ENCODE peak calls at places on chromosomes 7 and 10, in ten cellular contexts. M is psoas muscle, Z is left ventricle myocardium inferior, H is endodermal cell, C is body of pancreas, N is HepG2, L is right atrium auricular region, Y is brain microvascular endothelial cell, K is coronary artery, P is hepatocyte. R is an unnamed sample.

GRCh38 chr10:11611248-11612003 is at the start of gene USP6NL:
- DNase-seq in Y (peak), C (peak), P (peak), H (peak), K (peak), Z (peak), N (peak), M (peak), L (peak), R (peak)

GRCh38 chr10:47374611-47375536 is 9.2 kb downstream of the ZNF488 start:
- DNase-seq in Y (peak), L (peak), N (no peak), M (peak), H (peak), K (peak), C (no peak), P (no peak), Z (no peak), R (no peak)

GRCh38 chr7:155349601-155350331 is 52.1 kb downstream of the INSIG1 start:
- DNase-seq in C (no peak), Z (no peak), Y (no peak), M (peak), L (no peak), P (no peak), H (peak), N (no peak), K (no peak), R (no peak)

GRCh38 chr10:104274762-104275721 is 6.1 kb downstream of the GSTO2 start:
- DNase-seq in P (peak), K (no peak), N (no peak), Y (no peak), C (peak), L (no peak), H (peak), M (peak), Z (no peak), R (peak)

GRCh38 chr7:52271663-52272062 is 763.8 kb upstream of the POM121L12 start:
- DNase-seq in L (no peak), Y (no peak), Z (no peak), N (no peak), C (no peak), M (no peak), P (no peak), H (no peak), K (no peak), R (no peak)

GRCh38 chr10:78909268-78909667 is 159.5 kb upstream of the ZMIZ1 start:
- DNase-seq in Z (no peak), N (no peak), H (no peak), Y (no peak), K (no peak), M (no peak), C (no peak), P (no peak), L (no peak), R (no peak)

GRCh38 chr10:89228962-89229361 is 21.8 kb upstream of the CH25H start:
- DNase-seq in P (no peak), N (no peak), K (no peak), C (no peak), H (no peak), Z (no peak), L (no peak), Y (no peak), M (no peak), R (no peak)

GRCh38 chr10:78960316-78960800 is 108.4 kb upstream of the ZMIZ1 start:
- DNase-seq in H (no peak), K (no peak), Z (peak), Y (peak), M (peak), N (no peak), P (peak), C (peak), L (peak), R (peak)

GRCh38 chr10:80454526-80455460 is 683 bp downstream of the TSPAN14 start:
- DNase-seq in N (no peak), Y (no peak), Z (peak), K (no peak), H (peak), C (peak), P (peak), L (peak), M (peak), R (peak)

GRCh38 chr7:21146642-21147423 is 281.1 kb upstream of the SP4 start:
- DNase-seq in K (no peak), N (no peak), L (no peak), P (no peak), Z (no peak), C (no peak), H (peak), Y (no peak), M (no peak), R (no peak)

GRCh38 chr10:107687702-107688101 is 523.2 kb upstream of the SORCS1 start:
- DNase-seq in M (no peak), C (peak), H (no peak), Y (no peak), K (no peak), P (no peak), Z (no peak), L (no peak), N (no peak), R (no peak)

GRCh38 chr7:142120474-142121000 is 9.0 kb downstream of the MGAM2 start:
- DNase-seq in Y (no peak), P (peak), H (no peak), L (no peak), K (no peak), C (no peak), Z (no peak), M (no peak), N (no peak), R (no peak)

GRCh38 chr10:112812571-112812970 is 137.5 kb upstream of the TCF7L2 start:
- DNase-seq in H (no peak), K (no peak), Z (no peak), Y (no peak), P (no peak), C (no peak), N (no peak), M (no peak), L (no peak), R (no peak)

GRCh38 chr10:51574248-51575067 is 124.9 kb downstream of the CSTF2T start:
- DNase-seq in K (no peak), N (no peak), C (no peak), P (no peak), Y (no peak), L (no peak), M (no peak), H (no peak), Z (no peak), R (no peak)

GRCh38 chr10:45420453-45421192 is 46.6 kb downstream of the ALOX5 start:
- DNase-seq in Y (no peak), H (no peak), M (peak), Z (peak), C (peak), N (no peak), P (no peak), L (peak), K (peak), R (no peak)

GRCh38 chr7:69893915-69894314 is 295.6 kb downstream of the AUTS2 start:
- DNase-seq in N (no peak), Y (no peak), Z (no peak), K (no peak), C (no peak), P (peak), L (no peak), M (no peak), H (no peak), R (no peak)

GRCh38 chr7:34939175-34939574 is 98.1 kb downstream of the DPY19L1 start:
- DNase-seq in C (no peak), H (peak), P (peak), K (no peak), L (no peak), Y (peak), Z (no peak), N (peak), M (no peak), R (no peak)

GRCh38 chr7:43313628-43314378 is 201.4 kb downstream of the HECW1 start:
- DNase-seq in N (no peak), H (no peak), P (no peak), L (no peak), C (no peak), K (no peak), M (no peak), Z (no peak), Y (no peak), R (no peak)

GRCh38 chr7:2006231-2006771 is 226.4 kb downstream of the MAD1L1 start:
- DNase-seq in Y (no peak), N (no peak), Z (no peak), H (no peak), P (no peak), C (no peak), L (no peak), K (peak), M (no peak), R (no peak)

GRCh38 chr10:38093816-38094157 is 350 bp upstream of the ZNF37A start:
- DNase-seq in H (no peak), Z (no peak), C (no peak), P (no peak), M (peak), Y (no peak), K (no peak), L (no peak), N (no peak), R (no peak)

GRCh38 chr7:120272261-120272895 is 597 bp upstream of the KCND2 start:
- DNase-seq in C (peak), K (no peak), N (peak), H (peak), P (peak), Z (no peak), M (no peak), Y (peak), L (no peak), R (peak)

GRCh38 chr10:72354356-72355213 is at the start of gene DNAJB12:
- DNase-seq in C (peak), H (peak), N (peak), K (peak), M (peak), Y (peak), L (peak), P (peak), Z (peak), R (peak)

GRCh38 chr7:4113271-4113670 is 568.8 kb upstream of the FOXK1 start:
- DNase-seq in L (no peak), Y (no peak), C (no peak), K (no peak), Z (no peak), M (no peak), N (no peak), H (no peak), P (no peak), R (no peak)

GRCh38 chr7:27196287-27196739 is 3.6 kb downstream of the HOXA13 start:
- DNase-seq in M (peak), P (peak), C (peak), Z (peak), K (peak), Y (peak), H (peak), N (peak), L (peak), R (peak)

GRCh38 chr7:95859434-95859833 is 87.1 kb downstream of the DYNC1I1 start:
- DNase-seq in Z (no peak), H (peak), K (no peak), M (no peak), P (peak), L (no peak), Y (peak), N (no peak), C (no peak), R (peak)

GRCh38 chr10:34231441-34232180 is 583.5 kb downstream of the PARD3 start:
- DNase-seq in N (peak), L (no peak), K (no peak), P (peak), Z (no peak), H (no peak), Y (no peak), M (no peak), C (no peak), R (no peak)

GRCh38 chr7:98133181-98133580 is 26.5 kb downstream of the LMTK2 start:
- DNase-seq in C (peak), L (no peak), P (no peak), Y (peak), K (no peak), H (no peak), Z (no peak), M (no peak), N (no peak), R (peak)

GRCh38 chr10:10359263-10359662 is 658.4 kb upstream of the CELF2 start:
- DNase-seq in M (no peak), K (no peak), P (no peak), N (no peak), Y (no peak), H (no peak), Z (no peak), C (no peak), L (no peak), R (peak)

GRCh38 chr10:120981601-120982381 is 130.6 kb downstream of the WDR11 start:
- DNase-seq in L (no peak), P (no peak), Y (no peak), H (peak), Z (no peak), C (no peak), K (no peak), N (no peak), M (no peak), R (no peak)

GRCh38 chr10:120983721-120984120 is 132.6 kb downstream of the WDR11 start:
- DNase-seq in Z (no peak), Y (no peak), P (no peak), C (no peak), K (no peak), M (no peak), N (no peak), L (no peak), H (no peak), R (no peak)

GRCh38 chr10:120984221-120984620 is 133.1 kb downstream of the WDR11 start:
- DNase-seq in C (no peak), L (peak), K (no peak), Z (no peak), M (no peak), N (no peak), P (no peak), Y (no peak), H (no peak), R (no peak)

GRCh38 chr10:120980316-120980975 is 129.3 kb downstream of the WDR11 start:
- DNase-seq in L (no peak), M (no peak), N (no peak), Z (no peak), C (no peak), Y (no peak), P (no peak), H (peak), K (no peak), R (no peak)

DNA sequence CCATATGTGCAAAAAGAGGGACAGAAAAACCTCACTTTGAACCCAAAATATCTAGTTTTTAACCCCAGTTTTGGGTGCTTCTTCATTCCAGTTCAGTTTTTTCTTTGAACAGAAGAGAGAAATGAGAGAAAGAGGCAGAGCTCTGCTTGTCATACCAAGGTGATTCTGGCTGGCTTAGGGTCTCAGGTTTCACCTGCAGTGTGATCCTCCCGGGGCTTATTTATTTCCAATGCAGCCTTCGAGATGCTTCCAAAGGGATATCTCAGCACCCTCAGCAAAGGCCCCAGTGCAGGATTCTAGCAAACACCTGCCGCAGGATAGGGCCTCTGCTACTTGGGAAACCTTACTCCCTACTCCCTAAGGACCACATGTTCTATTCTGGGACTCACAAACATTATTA is 131.3 kb downstream of the WDR11 start:
- DNase-seq in C (no peak), K (no peak), L (peak), Y (no peak), N (no peak), Z (no peak), P (no peak), M (no peak), H (peak), R (no peak)
- TF ChIP-seq CTCF in C (no peak), K (no peak), L (no peak), Y (no peak), N (no peak), Z (no peak), P (no peak), M (no peak), H (no peak), R (no peak)

GRCh38 chr10:70191906-70192305 is 21.6 kb upstream of the SAR1A start:
- DNase-seq in K (no peak), N (no peak), P (no peak), C (no peak), H (no peak), Z (no peak), M (no peak), Y (peak), L (no peak), R (no peak)

GRCh38 chr10:70191161-70191770 is 21.0 kb upstream of the SAR1A start:
- DNase-seq in K (no peak), C (no peak), L (no peak), H (no peak), M (no peak), N (no peak), Z (no peak), Y (no peak), P (no peak), R (peak)

GRCh38 chr10:70190581-70190980 is 20.3 kb upstream of the SAR1A start:
- DNase-seq in C (no peak), Z (no peak), H (no peak), M (no peak), Y (no peak), L (no peak), P (no peak), K (no peak), N (no peak), R (no peak)

GRCh38 chr10:70192325-70192966 is 22.1 kb upstream of the SAR1A start:
- DNase-seq in K (no peak), H (no peak), L (no peak), Y (no peak), M (no peak), P (no peak), N (peak), Z (no peak), C (no peak), R (peak)

DNA sequence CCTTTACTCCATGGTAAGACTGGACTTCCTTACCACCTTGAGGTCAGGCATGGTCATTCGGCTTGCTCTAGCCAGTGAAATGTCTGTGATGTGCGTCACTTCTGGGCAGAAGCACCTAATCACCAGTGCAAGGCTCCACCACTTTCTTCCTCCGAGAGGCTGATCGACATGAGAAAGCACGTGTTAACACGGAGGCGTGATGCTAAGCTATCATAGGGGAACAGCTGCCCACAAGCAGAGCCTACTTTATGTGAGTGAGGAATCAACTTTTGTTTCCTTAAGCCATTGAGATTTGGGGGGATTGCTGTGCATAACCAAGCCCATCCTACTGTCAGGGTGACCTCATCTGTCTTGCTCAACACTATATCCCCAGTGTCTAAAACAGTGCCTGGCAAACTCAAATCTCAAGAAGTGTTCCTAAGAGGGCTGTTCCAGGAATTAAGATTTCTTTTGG is 23.1 kb upstream of the SAR1A start:
- DNase-seq in L (peak), Z (no peak), Y (no peak), N (no peak), H (no peak), P (peak), M (no peak), K (no peak), C (no peak), R (no peak)
- H3K27ac ChIP-seq in L (peak), Z (peak), Y (no peak), N (no peak), H (no peak), P (peak), M (peak), K (peak), C (no peak), R (no peak)

DNA sequence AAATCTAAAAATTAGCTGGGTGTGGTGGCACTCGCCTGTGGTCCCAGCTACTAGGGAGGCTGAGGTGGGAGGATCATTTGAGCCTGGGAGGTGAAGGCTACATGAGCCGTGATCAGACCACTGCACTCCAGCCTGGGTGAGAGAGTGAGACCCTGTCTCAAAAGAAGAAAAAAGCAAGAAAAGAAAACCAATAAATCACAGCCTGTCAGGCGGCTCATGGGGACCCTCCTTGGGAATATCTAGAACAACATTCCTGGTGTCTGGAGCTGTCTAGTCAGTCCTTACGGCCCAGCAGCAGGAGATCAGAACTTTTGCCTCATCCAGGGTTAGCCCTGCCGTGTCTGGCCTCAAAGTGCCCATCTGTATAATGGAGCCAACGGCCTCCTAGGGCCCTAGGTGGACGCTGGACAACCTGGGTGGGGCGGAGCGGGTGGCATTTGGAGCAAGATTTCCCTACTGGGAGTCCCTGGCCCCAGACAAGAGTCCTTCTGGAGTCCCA is 130.7 kb upstream of the TNRC18 start:
- DNase-seq in N (no peak), P (no peak), Y (no peak), K (no peak), L (no peak), C (no peak), Z (no peak), M (no peak), H (peak), R (no peak)
- H3K4me3 ChIP-seq in N (no peak), P (no peak), Y (no peak), K (peak), L (peak), C (no peak), Z (peak), M (peak), H (no peak), R (no peak)

GRCh38 chr10:53846809-53847208 is 954.2 kb downstream of the PCDH15 start:
- DNase-seq in M (no peak), N (no peak), P (no peak), K (no peak), Y (no peak), C (no peak), L (no peak), H (no peak), Z (no peak), R (no peak)
- TF ChIP-seq CTCF in M (no peak), N (no peak), P (no peak), K (no peak), Y (peak), C (no peak), L (no peak), H (peak), Z (no peak), R (no peak)

DNA sequence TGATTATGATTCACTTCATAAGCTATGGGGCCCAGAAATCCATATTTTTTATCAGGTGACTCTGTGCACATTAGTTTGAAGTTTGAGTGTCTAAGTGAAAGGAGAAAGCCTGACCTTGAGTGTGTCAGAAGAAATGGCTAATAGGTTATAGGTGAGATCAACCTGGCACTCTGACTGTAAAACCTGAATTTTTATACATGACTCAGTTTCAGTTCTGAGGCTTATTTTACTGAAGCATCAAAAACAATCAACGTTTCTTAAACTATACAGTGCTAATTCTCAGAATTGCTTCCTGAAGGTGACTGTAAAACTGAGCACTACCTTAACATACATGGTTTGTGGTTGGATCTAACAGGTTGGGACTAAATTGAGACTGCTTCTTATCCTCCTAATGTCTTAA is 159.4 kb upstream of the AHR start:
- DNase-seq in P (no peak), K (no peak), H (no peak), Y (no peak), M (no peak), C (no peak), N (no peak), L (no peak), Z (no peak), R (no peak)
- H3K27ac ChIP-seq in P (peak), K (no peak), H (no peak), Y (no peak), M (no peak), C (no peak), N (no peak), L (no peak), Z (no peak), R (no peak)

GRCh38 chr7:28602282-28602681 is 190.0 kb downstream of the CREB5 start:
- DNase-seq in P (no peak), Y (no peak), M (no peak), H (no peak), Z (no peak), N (no peak), K (no peak), C (no peak), L (no peak), R (no peak)
- H3K4me3 ChIP-seq in P (no peak), Y (no peak), M (no peak), H (no peak), Z (no peak), N (no peak), K (no peak), C (no peak), L (no peak), R (no peak)

GRCh38 chr10:101816913-101817541 is 1.2 kb downstream of the OGA start:
- DNase-seq in P (no peak), M (no peak), L (no peak), Y (no peak), N (no peak), K (no peak), C (no peak), Z (no peak), H (no peak), R (peak)
- TF ChIP-seq CTCF in P (no peak), M (no peak), L (no peak), Y (no peak), N (no peak), K (no peak), C (no peak), Z (no peak), H (no peak), R (no peak)

R was measured in cardiac muscle cell.